ENCODE peak calls at places on chromosomes 12 and 14, in seven cellular contexts. P is neural progenitor cell, S is SK-N-SH, A is hepatocyte, K is IMR-90, J is HepG2, X is mammary epithelial cell. Q is an unnamed sample.

GRCh38 chr12:45629292-45629691 is 100.2 kb upstream of the ARID2 start:
- DNase-seq in S (no peak), J (no peak), K (no peak), A (no peak), X (no peak), P (no peak), Q (no peak)

GRCh38 chr12:13103391-13104033 is at the start of gene GSG1:
- DNase-seq in A (no peak), J (no peak), P (no peak), X (peak), S (no peak), K (peak), Q (peak)

GRCh38 chr12:131860472-131861260 is 32.5 kb downstream of the MMP17 start:
- DNase-seq in S (peak), X (peak), K (peak), A (peak), P (peak), J (peak), Q (peak)

GRCh38 chr12:124322271-124322998 is 27.5 kb downstream of the RFLNA start:
- DNase-seq in P (no peak), J (no peak), X (peak), K (peak), S (no peak), A (no peak), Q (peak)

GRCh38 chr12:46724020-46724419 is 101.8 kb downstream of the SLC38A4 start:
- DNase-seq in J (no peak), S (no peak), A (no peak), X (no peak), P (no peak), K (no peak), Q (no peak)

GRCh38 chr12:46124848-46125619 is 134.7 kb upstream of the SCAF11 start:
- DNase-seq in J (peak), K (peak), A (peak), X (peak), P (peak), S (peak), Q (peak)

GRCh38 chr12:81759215-81759991 is at the start of gene PPFIA2:
- DNase-seq in A (peak), X (no peak), P (peak), K (peak), S (peak), J (no peak), Q (no peak)

GRCh38 chr14:21924479-21924878 is 250.9 kb upstream of the OR4E1 start:
- DNase-seq in J (no peak), A (no peak), P (peak), S (no peak), X (no peak), K (no peak), Q (no peak)

GRCh38 chr14:66624319-66624937 is 116.5 kb downstream of the GPHN start:
- DNase-seq in K (peak), X (peak), A (peak), S (peak), P (peak), J (peak), Q (peak)

GRCh38 chr12:12539411-12539810 is 23.3 kb downstream of the DUSP16 start:
- DNase-seq in S (no peak), A (peak), K (peak), J (no peak), P (no peak), X (peak), Q (peak)

GRCh38 chr12:120261951-120262851 is 3.3 kb downstream of the PXN start:
- DNase-seq in K (no peak), A (no peak), J (no peak), P (no peak), X (peak), S (no peak), Q (peak)

GRCh38 chr14:91264151-91265150 is 19.9 kb upstream of the GPR68 start:
- DNase-seq in S (no peak), P (peak), X (no peak), K (no peak), J (no peak), A (peak), Q (peak)

GRCh38 chr14:67851785-67852410 is 32.3 kb downstream of the RAD51B start:
- DNase-seq in K (no peak), S (no peak), X (no peak), A (no peak), J (no peak), P (peak), Q (no peak)

DNA sequence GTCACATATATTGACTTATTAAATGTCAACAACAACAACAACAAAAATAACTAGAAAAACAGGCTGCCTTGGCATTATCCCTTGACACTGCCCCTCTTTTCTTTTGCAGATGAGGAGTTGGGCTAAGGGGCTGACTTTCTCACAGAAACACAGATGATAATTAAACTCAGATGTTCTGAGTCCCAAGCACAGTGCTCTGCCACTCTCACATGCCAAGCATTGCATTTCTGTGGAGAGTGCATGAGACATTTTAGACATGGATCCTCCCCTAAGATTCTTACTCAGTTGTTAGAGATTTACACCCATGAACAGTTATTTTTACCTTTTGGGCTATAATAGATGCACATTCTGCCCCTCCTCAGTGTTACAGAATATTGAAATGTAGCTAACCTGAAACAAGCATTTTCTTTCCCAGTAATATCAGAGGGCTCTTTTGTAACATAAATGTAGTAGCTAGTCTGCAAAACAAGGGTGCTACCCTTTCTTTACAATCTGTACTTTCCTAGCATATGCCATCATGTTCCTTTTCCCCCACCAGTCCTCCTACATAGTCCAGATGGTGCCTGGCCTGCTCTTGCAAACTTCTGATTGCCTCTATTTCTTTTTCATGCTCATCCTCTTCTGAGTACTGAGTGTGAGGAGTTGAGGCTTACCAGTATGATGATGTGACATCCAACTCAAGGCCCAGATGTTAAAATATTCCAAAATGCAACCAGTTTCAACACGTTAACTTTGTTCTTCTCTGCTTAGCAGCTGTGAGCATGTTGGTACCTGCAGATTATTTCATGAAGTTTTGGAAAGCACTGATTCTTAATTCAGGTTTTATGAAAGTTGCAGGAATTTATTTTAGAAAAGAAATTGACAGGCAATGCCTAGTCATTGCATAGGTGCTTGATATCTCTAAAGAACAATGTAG is 125.0 kb upstream of the ATP2B1 start:
- DNase-seq in P (no peak), S (peak), K (peak), J (no peak), A (no peak), X (peak), Q (no peak)
- H3K4me2 ChIP-seq in P (no peak), S (no peak), K (no peak), J (no peak), A (no peak), X (peak), Q (no peak)

GRCh38 chr12:96215933-96216273 is 21.7 kb downstream of the ELK3 start:
- DNase-seq in X (no peak), S (no peak), A (no peak), J (no peak), P (peak), K (no peak), Q (no peak)

GRCh38 chr12:96220902-96221301 is 26.7 kb downstream of the ELK3 start:
- DNase-seq in X (peak), K (peak), P (no peak), A (no peak), J (no peak), S (no peak), Q (no peak)

GRCh38 chr12:96221391-96221790 is 27.2 kb downstream of the ELK3 start:
- DNase-seq in P (no peak), X (no peak), A (no peak), S (no peak), K (no peak), J (no peak), Q (no peak)

GRCh38 chr12:96219700-96220206 is 25.6 kb downstream of the ELK3 start:
- DNase-seq in X (peak), J (peak), S (peak), P (peak), K (peak), A (peak), Q (peak)

GRCh38 chr12:96218989-96219678 is 25.0 kb downstream of the ELK3 start:
- DNase-seq in S (no peak), K (no peak), J (peak), X (peak), P (no peak), A (no peak), Q (peak)
- H2AFZ ChIP-seq in S (no peak), K (peak), J (no peak), X (peak), P (no peak), A (no peak), Q (peak)

GRCh38 chr12:105820407-105821140 is 318.2 kb downstream of the NUAK1 start:
- DNase-seq in K (peak), X (peak), J (peak), A (no peak), P (peak), S (no peak), Q (no peak)
- H3K4me2 ChIP-seq in K (no peak), X (no peak), J (no peak), A (no peak), P (no peak), S (peak), Q (no peak)

GRCh38 chr12:54025507-54026393 is 2.5 kb upstream of the HOXC6 start:
- DNase-seq in J (no peak), A (no peak), P (no peak), X (no peak), S (no peak), K (no peak), Q (no peak)
- H2AFZ ChIP-seq in J (no peak), A (no peak), P (no peak), X (peak), S (no peak), K (no peak), Q (no peak)

GRCh38 chr14:55481769-55482168 is 41.4 kb upstream of the TBPL2 start:
- DNase-seq in J (no peak), S (no peak), A (no peak), P (no peak), X (no peak), K (no peak), Q (peak)
- H3K4me2 ChIP-seq in J (no peak), S (no peak), A (no peak), P (no peak), X (no peak), K (no peak), Q (no peak)

DNA sequence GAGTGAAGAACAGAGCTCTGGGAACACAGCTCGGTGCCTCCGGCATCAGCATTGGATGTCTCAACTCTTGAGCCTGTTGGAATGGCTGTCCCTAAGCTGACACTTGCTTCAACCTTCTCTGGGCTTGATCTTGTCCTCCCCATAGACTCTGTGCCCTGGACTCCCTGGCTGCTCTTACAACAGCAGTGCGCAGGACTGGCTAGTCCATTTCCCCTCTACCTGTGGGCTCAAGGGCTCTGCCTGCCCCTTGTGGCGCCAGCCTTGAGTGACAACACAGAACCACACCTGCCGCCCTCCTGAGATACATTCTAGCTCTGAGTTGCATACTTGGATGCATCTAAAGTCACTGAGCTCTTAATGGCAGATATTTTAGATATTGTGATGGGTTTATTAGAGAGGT is 6.2 kb downstream of the CRADD start:
- DNase-seq in J (no peak), A (no peak), K (no peak), S (no peak), P (no peak), X (no peak), Q (no peak)
- H2AFZ ChIP-seq in J (no peak), A (no peak), K (peak), S (no peak), P (no peak), X (no peak), Q (no peak)

GRCh38 chr12:94163850-94164249 is 15.5 kb downstream of the PLXNC1 start:
- DNase-seq in K (no peak), J (no peak), A (no peak), X (no peak), S (no peak), P (no peak), Q (no peak)

GRCh38 chr12:94167071-94167806 is 18.9 kb downstream of the PLXNC1 start:
- DNase-seq in J (no peak), P (no peak), X (no peak), K (no peak), S (no peak), A (no peak), Q (no peak)

GRCh38 chr12:94165670-94166069 is 17.3 kb downstream of the PLXNC1 start:
- DNase-seq in P (no peak), X (no peak), J (no peak), S (no peak), K (no peak), A (no peak), Q (no peak)

GRCh38 chr12:94168041-94168440 is 19.7 kb downstream of the PLXNC1 start:
- DNase-seq in S (no peak), K (no peak), X (no peak), A (no peak), P (no peak), J (no peak), Q (no peak)

DNA sequence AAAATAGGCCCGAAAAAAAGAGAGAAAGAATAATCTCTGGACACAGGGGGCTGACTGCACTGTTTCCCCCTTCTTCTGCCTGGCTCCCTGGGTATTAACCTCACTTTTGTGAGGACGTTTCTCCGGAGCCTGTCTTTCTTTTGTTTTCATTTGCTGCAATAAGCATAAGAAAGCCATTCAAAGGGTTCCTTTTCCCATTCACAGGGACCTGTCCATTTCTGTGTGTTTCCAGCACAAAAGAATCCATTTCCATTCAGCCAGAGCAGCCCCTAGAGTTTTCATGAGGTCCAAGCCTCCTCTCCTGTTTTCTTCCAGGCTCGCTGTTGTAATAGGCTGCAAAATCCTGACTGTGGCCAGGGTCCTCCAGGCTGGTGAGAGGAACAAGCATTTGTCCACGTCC is 16.8 kb downstream of the PLXNC1 start:
- DNase-seq in P (peak), J (no peak), X (no peak), S (no peak), K (no peak), A (no peak), Q (no peak)
- H3K4me2 ChIP-seq in P (peak), J (no peak), X (no peak), S (no peak), K (no peak), A (no peak), Q (no peak)

DNA sequence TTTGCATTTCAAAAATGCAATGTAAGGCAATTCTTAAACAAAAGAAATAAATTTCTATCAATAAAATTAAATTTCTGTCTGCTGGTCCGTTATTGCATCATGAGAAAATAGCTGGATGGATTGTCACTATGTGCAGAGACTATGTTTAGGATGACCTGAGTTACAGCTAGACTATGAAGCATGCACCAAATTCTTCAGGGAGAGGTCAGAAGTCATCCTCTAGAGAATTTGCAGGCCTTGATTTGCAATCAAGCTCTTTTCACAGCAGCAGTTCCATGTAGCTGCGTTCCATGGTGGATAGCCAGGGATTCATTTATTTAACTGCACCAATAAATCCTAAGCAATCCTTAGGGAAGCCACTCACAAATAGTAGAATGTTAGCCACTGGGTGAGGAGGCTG is 253.7 kb downstream of the MSRB3 start:
- DNase-seq in S (no peak), A (no peak), P (no peak), K (peak), X (no peak), J (no peak), Q (peak)
- H2AFZ ChIP-seq in S (no peak), A (no peak), P (no peak), K (no peak), X (no peak), J (no peak), Q (no peak)

Q was measured in PC-3.